ENCODE peak calls at places on chromosomes 6 and 20, in six cellular contexts. One of them, this sample, is unnamed.

GRCh38 chr20:23049201-23049932 is at the start of gene THBD:
- DNase-seq in HepG2: no peak
- DNase-seq in GM12878: no peak
- DNase-seq in H1: no peak
- DNase-seq in K562: no peak
- DNase-seq in HCT116: no peak
- DNase-seq in this sample: no peak

GRCh38 chr6:134092449-134092848 is 40.0 kb upstream of the SLC2A12 start:
- DNase-seq in HepG2: no peak
- DNase-seq in GM12878: no peak
- DNase-seq in H1: no peak
- DNase-seq in K562: no peak
- DNase-seq in HCT116: no peak
- DNase-seq in this sample: no peak

GRCh38 chr6:81865712-81866111 is 113.2 kb upstream of the TENT5A start:
- DNase-seq in HepG2: peak; percentile 51
- DNase-seq in GM12878: no peak
- DNase-seq in H1: no peak
- DNase-seq in K562: no peak
- DNase-seq in HCT116: no peak
- DNase-seq in this sample: no peak

GRCh38 chr6:16769986-16770376 is 8.7 kb upstream of the ATXN1 start:
- DNase-seq in HepG2: no peak
- DNase-seq in GM12878: no peak
- DNase-seq in H1: no peak
- DNase-seq in K562: no peak
- DNase-seq in HCT116: no peak
- DNase-seq in this sample: no peak

GRCh38 chr6:75368151-75368779 is 83.7 kb upstream of the TMEM30A start:
- DNase-seq in HepG2: peak; percentile 44
- DNase-seq in GM12878: no peak
- DNase-seq in H1: no peak
- DNase-seq in K562: peak; percentile 43
- DNase-seq in HCT116: peak; percentile 42
- DNase-seq in this sample: no peak

GRCh38 chr20:35991142-35991771 is 22.9 kb downstream of the CNBD2 start:
- DNase-seq in HepG2: peak; percentile 35
- DNase-seq in GM12878: no peak
- DNase-seq in H1: no peak
- DNase-seq in K562: peak; percentile 50
- DNase-seq in HCT116: peak; percentile 22
- DNase-seq in this sample: no peak

GRCh38 chr6:15614277-15614676 is 48.6 kb downstream of the DTNBP1 start:
- DNase-seq in HepG2: no peak
- DNase-seq in GM12878: no peak
- DNase-seq in H1: no peak
- DNase-seq in K562: no peak
- DNase-seq in HCT116: no peak
- DNase-seq in this sample: no peak

GRCh38 chr6:32970413-32971244 is 2.2 kb downstream of the BRD2 start:
- DNase-seq in HepG2: peak; percentile 77
- DNase-seq in GM12878: peak; percentile 61
- DNase-seq in H1: no peak
- DNase-seq in K562: peak; percentile 93
- DNase-seq in HCT116: peak; percentile 60
- DNase-seq in this sample: no peak

GRCh38 chr6:3296537-3297453 is 38.0 kb downstream of the PSMG4 start:
- DNase-seq in HepG2: no peak
- DNase-seq in GM12878: no peak
- DNase-seq in H1: no peak
- DNase-seq in K562: no peak
- DNase-seq in HCT116: no peak
- DNase-seq in this sample: no peak

GRCh38 chr6:113362542-113363430 is 494.4 kb upstream of the MARCKS start:
- DNase-seq in HepG2: no peak
- DNase-seq in GM12878: no peak
- DNase-seq in H1: no peak
- DNase-seq in K562: peak; percentile 15
- DNase-seq in HCT116: no peak
- DNase-seq in this sample: no peak

GRCh38 chr6:77373955-77374354 is 89.3 kb downstream of the HTR1B start:
- DNase-seq in HepG2: no peak
- DNase-seq in GM12878: no peak
- DNase-seq in H1: no peak
- DNase-seq in K562: no peak
- DNase-seq in HCT116: no peak
- DNase-seq in this sample: no peak
- H3K4me3 ChIP-seq in HepG2: no peak overlapping the region
- H3K4me3 ChIP-seq in GM12878: no peak overlapping the region
- H3K4me3 ChIP-seq in H1: no peak overlapping the region
- H3K4me3 ChIP-seq in K562: no peak overlapping the region
- H3K4me3 ChIP-seq in HCT116: no peak overlapping the region
- H3K4me3 ChIP-seq in this sample: no peak overlapping the region

DNA sequence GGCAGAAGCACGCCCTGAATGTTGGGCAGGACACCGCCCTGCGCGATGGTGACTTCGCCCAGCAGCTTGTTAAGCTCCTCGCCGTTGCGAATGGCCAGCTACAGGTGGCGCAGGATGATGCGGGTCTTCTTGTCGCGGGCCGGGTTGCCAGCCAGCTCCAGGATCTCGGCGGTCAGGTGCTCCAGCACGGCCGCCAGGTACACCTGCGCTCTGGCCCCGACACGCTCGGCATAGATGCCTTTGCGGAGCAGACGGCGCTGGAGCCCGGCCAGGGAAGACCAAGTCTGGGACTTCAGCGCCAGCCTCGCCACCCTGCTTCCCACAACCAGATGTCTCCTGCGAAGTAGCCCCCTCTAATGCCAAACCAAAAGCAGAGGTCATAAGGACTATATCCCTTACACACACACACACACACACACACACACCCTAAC is 8.0 kb upstream of the SLC17A3 start:
- DNase-seq in HepG2: no peak
- DNase-seq in GM12878: no peak
- DNase-seq in H1: peak; percentile 57
- DNase-seq in K562: no peak
- DNase-seq in HCT116: no peak
- DNase-seq in this sample: no peak
- TF ChIP-seq ZNF274 in HepG2: no peak
- TF ChIP-seq ZNF274 in GM12878: no peak
- TF ChIP-seq ZNF274 in H1: no peak
- TF ChIP-seq ZNF274 in K562: no peak
- TF ChIP-seq ZNF274 in HCT116: no peak
- TF ChIP-seq ZNF274 in this sample: no peak

GRCh38 chr6:31203345-31203979 is 33.0 kb upstream of the POU5F1 start:
- DNase-seq in HepG2: peak; percentile 75
- DNase-seq in GM12878: peak; percentile 86
- DNase-seq in H1: no peak
- DNase-seq in K562: peak; percentile 54
- DNase-seq in HCT116: peak; percentile 74
- DNase-seq in this sample: no peak
- H3K4me3 ChIP-seq in HepG2: peak overlapping the region; percentile 65
- H3K4me3 ChIP-seq in GM12878: peak overlapping the region; percentile 67
- H3K4me3 ChIP-seq in H1: no peak overlapping the region
- H3K4me3 ChIP-seq in K562: no peak overlapping the region
- H3K4me3 ChIP-seq in HCT116: peak overlapping the region; percentile 6
- H3K4me3 ChIP-seq in this sample: no peak overlapping the region

DNA sequence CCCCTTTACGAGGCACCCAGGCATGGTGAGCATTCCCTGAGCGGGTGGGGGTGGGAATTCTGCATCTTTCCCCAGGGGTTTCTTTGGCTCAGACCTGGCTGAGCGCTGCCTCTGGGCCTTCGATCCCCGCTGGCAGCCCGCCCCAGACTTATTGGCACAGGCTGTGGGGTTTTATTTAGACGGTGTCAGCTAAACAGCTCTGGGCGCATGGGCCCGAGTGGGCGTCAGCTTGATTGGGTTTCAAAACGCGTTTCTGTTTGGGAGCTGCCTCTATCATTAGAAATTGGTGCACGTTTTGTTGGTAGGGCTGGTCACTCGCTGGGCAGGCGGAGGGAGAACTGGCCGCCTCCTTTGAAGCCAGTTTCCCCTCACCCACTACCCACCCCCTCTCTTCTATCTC is 21.0 kb downstream of the PMEPA1 start:
- DNase-seq in HepG2: no peak
- DNase-seq in GM12878: no peak
- DNase-seq in H1: no peak
- DNase-seq in K562: no peak
- DNase-seq in HCT116: no peak
- DNase-seq in this sample: no peak
- TF ChIP-seq ZNF274 in HepG2: no peak
- TF ChIP-seq ZNF274 in GM12878: no peak
- TF ChIP-seq ZNF274 in H1: no peak
- TF ChIP-seq ZNF274 in K562: no peak
- TF ChIP-seq ZNF274 in HCT116: no peak
- TF ChIP-seq ZNF274 in this sample: no peak